ENCODE peak calls at places on chromosomes 4 and X, in four cellular contexts. O is H9, G is H1, M is IMR-90. P is an unnamed sample.

GRCh38 chr4:165476214-165477098 is 97.6 kb downstream of the CPE start:
- DNase-seq in O (no peak), M (peak; percentile 2), G (no peak), P (no peak)

GRCh38 chrX:103310592-103311400 is at the start of gene BEX2:
- DNase-seq in O (peak; percentile 97), G (peak; percentile 46), M (no peak), P (peak; percentile 91)

GRCh38 chr4:2371765-2372487 is 46.5 kb downstream of the ZFYVE28 start:
- DNase-seq in O (no peak), G (no peak), M (no peak), P (no peak)

GRCh38 chr4:22498866-22499265 is 17.0 kb downstream of the ADGRA3 start:
- DNase-seq in O (no peak), G (no peak), M (no peak), P (peak; percentile 40)

GRCh38 chr4:174210952-174211490 is 72.4 kb downstream of the FBXO8 start:
- DNase-seq in G (no peak), M (peak; percentile 62), O (no peak), P (no peak)

GRCh38 chrX:115192244-115192700 is 3.1 kb downstream of the RBMXL3 start:
- DNase-seq in M (no peak), O (no peak), G (no peak), P (no peak)

GRCh38 chrX:13754765-13755164 is 20.2 kb downstream of the OFD1 start:
- DNase-seq in M (no peak), G (no peak), O (no peak), P (no peak)

GRCh38 chrX:110373310-110373709 is 14.7 kb downstream of the RTL9 start:
- DNase-seq in M (no peak), G (no peak), O (no peak), P (no peak)

GRCh38 chr4:141686146-141686775 is 49.9 kb downstream of the IL15 start:
- DNase-seq in G (no peak), O (no peak), M (peak; percentile 52), P (no peak)

GRCh38 chrX:14913241-14913640 is 40.0 kb downstream of the MOSPD2 start:
- DNase-seq in O (no peak), M (peak; percentile 22), G (no peak), P (no peak)

GRCh38 chr4:37904824-37905223 is 13.9 kb downstream of the TBC1D1 start:
- DNase-seq in M (no peak), O (no peak), G (no peak), P (no peak)

GRCh38 chr4:113331811-113332210 is 282.4 kb downstream of the ANK2 start:
- DNase-seq in M (no peak), G (no peak), O (peak; percentile 40), P (peak; percentile 69)

GRCh38 chr4:183081116-183081469 is 18.0 kb upstream of the WWC2 start:
- DNase-seq in O (no peak), G (no peak), M (no peak), P (no peak)

GRCh38 chrX:129786210-129786651 is 6.5 kb downstream of the SASH3 start:
- DNase-seq in O (no peak), M (no peak), G (no peak), P (no peak)

GRCh38 chrX:5617666-5618065 is 611.0 kb downstream of the NLGN4X start:
- DNase-seq in G (no peak), M (no peak), O (no peak), P (no peak)

GRCh38 chr4:76194325-76194724 is 19.3 kb downstream of the SCARB2 start:
- DNase-seq in M (peak; percentile 94), O (no peak), G (no peak), P (no peak)

GRCh38 chrX:38890963-38891362 is 89.7 kb downstream of the MID1IP1 start:
- DNase-seq in G (no peak), M (no peak), O (no peak), P (no peak)

GRCh38 chrX:20487227-20487626 is 220.5 kb upstream of the RPS6KA3 start:
- DNase-seq in O (no peak), M (peak; percentile 24), G (no peak), P (no peak)

GRCh38 chrX:132822634-132823012 is 135.8 kb downstream of the HS6ST2 start:
- DNase-seq in M (no peak), O (no peak), G (no peak), P (no peak)

GRCh38 chr4:130090427-130090826 is 994.5 kb downstream of the C4orf33 start:
- DNase-seq in G (no peak), O (no peak), M (no peak), P (no peak)

GRCh38 chr4:181645489-181645888 is 597.7 kb upstream of the TENM3 start:
- DNase-seq in G (no peak), M (no peak), O (no peak), P (no peak)

GRCh38 chr4:162139412-162139811 is 24.4 kb downstream of the FSTL5 start:
- DNase-seq in M (no peak), O (no peak), G (no peak), P (no peak)

GRCh38 chr4:102299708-102300107 is 45.6 kb downstream of the SLC39A8 start:
- DNase-seq in O (peak; percentile 73), M (peak; percentile 11), G (no peak), P (peak; percentile 96)

GRCh38 chrX:100413231-100413630 is 3.2 kb upstream of the PCDH19 start:
- DNase-seq in O (no peak), M (peak; percentile 48), G (no peak), P (peak; percentile 67)

GRCh38 chrX:97290199-97290598 is 406.5 kb downstream of the RPA4 start:
- DNase-seq in O (peak; percentile 33), G (peak; percentile 2), M (no peak), P (peak; percentile 36)

GRCh38 chrX:150540965-150541364 is 27.5 kb upstream of the MTM1 start:
- DNase-seq in O (no peak), M (no peak), G (no peak), P (no peak)

GRCh38 chr4:26719954-26720552 is 136.2 kb downstream of the TBC1D19 start:
- DNase-seq in O (no peak), G (no peak), M (peak; percentile 63), P (peak; percentile 20)

GRCh38 chr4:34046580-34046979 is 2197.7 kb downstream of the ARAP2 start:
- DNase-seq in G (no peak), M (peak; percentile 34), O (no peak), P (peak; percentile 2)

GRCh38 chr4:141244419-141244818 is 23.7 kb downstream of the ZNF330 start:
- DNase-seq in O (no peak), M (no peak), G (no peak), P (no peak)

GRCh38 chrX:72258174-72258573 is 18.9 kb downstream of the RPS4X start:
- DNase-seq in G (no peak), M (peak; percentile 84), O (no peak), P (no peak)

GRCh38 chr4:123749408-123749807 is 352.8 kb downstream of the SPRY1 start:
- DNase-seq in O (no peak), G (no peak), M (no peak), P (peak; percentile 31)

GRCh38 chr4:173509031-173510001 is 20.7 kb downstream of the HAND2 start:
- DNase-seq in G (no peak), O (no peak), M (no peak), P (peak; percentile 70)

GRCh38 chr4:112894480-112894879 is 155.0 kb upstream of the ANK2 start:
- DNase-seq in O (no peak), M (no peak), G (no peak), P (no peak)

GRCh38 chrX:21658746-21659145 is 616 bp upstream of the KLHL34 start:
- DNase-seq in M (no peak), O (no peak), G (no peak), P (no peak)

GRCh38 chr4:53646792-53647191 is 55.5 kb upstream of the LNX1 start:
- DNase-seq in M (no peak), G (no peak), O (no peak), P (no peak)

GRCh38 chr4:105978684-105979296 is 83.5 kb downstream of the NPNT start:
- DNase-seq in M (no peak), G (no peak), O (no peak), P (no peak)

GRCh38 chr4:70930530-70931256 is 28.5 kb downstream of the MOB1B start:
- DNase-seq in G (no peak), O (no peak), M (peak; percentile 19), P (no peak)
- H4K5ac ChIP-seq in G (no peak overlapping the region), O (no peak overlapping the region), M (no peak overlapping the region), P (no peak overlapping the region)

GRCh38 chrX:95626748-95627147 is 1057.9 kb upstream of the DIAPH2 start:
- DNase-seq in M (no peak), O (no peak), G (no peak), P (no peak)
- H3K56ac ChIP-seq in M (no peak overlapping the region), O (no peak overlapping the region), G (no peak overlapping the region), P (no peak overlapping the region)

GRCh38 chrX:10981491-10981890 is 129.6 kb upstream of the HCCS start:
- DNase-seq in G (no peak), O (no peak), M (no peak), P (no peak)
- H4K5ac ChIP-seq in G (no peak overlapping the region), O (no peak overlapping the region), M (no peak overlapping the region), P (no peak overlapping the region)

GRCh38 chr4:184388106-184388505 is 86.2 kb downstream of the IRF2 start:
- DNase-seq in O (no peak), M (no peak), G (no peak), P (no peak)
- H3K56ac ChIP-seq in O (no peak overlapping the region), M (no peak overlapping the region), G (no peak overlapping the region), P (no peak overlapping the region)

DNA sequence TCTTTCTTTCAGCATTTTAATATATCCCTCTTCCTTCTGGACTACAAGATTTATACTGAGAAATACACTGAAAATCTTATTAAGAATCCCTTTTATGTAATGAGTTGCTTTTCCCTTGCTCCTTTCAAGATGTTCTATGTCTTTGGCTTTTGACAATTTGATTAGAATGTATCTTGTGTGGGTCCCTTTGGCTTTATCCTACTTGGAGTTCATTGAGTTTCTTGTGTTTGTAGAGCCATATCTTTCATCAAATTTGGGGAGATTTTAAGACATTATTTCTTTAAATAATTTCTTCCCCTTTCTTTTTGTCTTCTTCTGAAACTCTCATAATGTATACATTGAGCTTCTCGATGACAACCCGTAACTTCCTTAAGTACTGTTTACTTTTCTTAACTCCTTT is 739.9 kb upstream of the AMOT start:
- DNase-seq in O (no peak), M (no peak), G (no peak), P (no peak)
- H4K5ac ChIP-seq in O (no peak overlapping the region), M (no peak overlapping the region), G (no peak overlapping the region), P (no peak overlapping the region)